ENCODE peak calls at places on chromosomes 13 and 19, in five cellular contexts. T is AG10803, Q is stomach, U is uterus, F is transverse colon. V is an unnamed sample.

GRCh38 chr13:76609643-76610042 is 276.6 kb downstream of the KCTD12 start:
- DNase-seq in T (no peak), F (no peak), Q (no peak), U (no peak), V (no peak)

GRCh38 chr19:571127-571974 is 1.0 kb upstream of the BSG start:
- DNase-seq in U (peak; percentile 37), F (peak; percentile 68), T (no peak), Q (peak; percentile 43), V (no peak)

GRCh38 chr19:43675269-43675879 is 5.4 kb upstream of the PLAUR start:
- DNase-seq in T (peak; percentile 30), U (no peak), Q (peak; percentile 84), F (peak; percentile 90), V (no peak)

GRCh38 chr13:21749410-21749809 is 78.5 kb downstream of the FGF9 start:
- DNase-seq in T (peak; percentile 1), U (no peak), Q (no peak), F (no peak), V (peak; percentile 45)

GRCh38 chr19:12695090-12695489 is 1.3 kb downstream of the FBXW9 start:
- DNase-seq in T (no peak), Q (no peak), U (no peak), F (no peak), V (no peak)

GRCh38 chr13:113837554-113838355 is 26.1 kb downstream of the GAS6 start:
- DNase-seq in F (peak; percentile 84), U (peak; percentile 98), T (peak; percentile 99), Q (peak; percentile 89), V (peak; percentile 89)

GRCh38 chr19:57103573-57104277 is 16.1 kb upstream of the USP29 start:
- DNase-seq in T (peak; percentile 66), U (peak; percentile 59), F (peak; percentile 29), Q (peak; percentile 41), V (peak; percentile 1)

GRCh38 chr13:20940083-20940482 is 37.5 kb upstream of the XPO4 start:
- DNase-seq in F (no peak), T (peak; percentile 66), Q (no peak), U (no peak), V (peak; percentile 66)

GRCh38 chr13:36475468-36475867 is 43.2 kb downstream of the CCNA1 start:
- DNase-seq in Q (no peak), T (no peak), U (no peak), F (no peak), V (no peak)

GRCh38 chr13:105050696-105051095 is 1484.8 kb downstream of the EFNB2 start:
- DNase-seq in U (no peak), Q (no peak), F (no peak), T (no peak), V (no peak)

GRCh38 chr19:9869008-9869617 is 34.0 kb downstream of the PIN1 start:
- DNase-seq in U (no peak), T (peak; percentile 4), Q (no peak), F (no peak), V (no peak)

GRCh38 chr13:49022472-49023144 is 46.9 kb downstream of the FNDC3A start:
- DNase-seq in T (peak; percentile 28), Q (no peak), U (no peak), F (no peak), V (peak; percentile 13)

GRCh38 chr13:61414136-61414535 is 1.5 kb downstream of the PCDH20 start:
- DNase-seq in T (no peak), F (no peak), Q (no peak), U (no peak), V (no peak)

GRCh38 chr19:30253581-30253996 is 118.6 kb upstream of the ZNF536 start:
- DNase-seq in Q (no peak), T (peak; percentile 73), F (no peak), U (no peak), V (peak; percentile 19)

GRCh38 chr13:50941146-50941545 is 31.6 kb downstream of the RNASEH2B start:
- DNase-seq in U (no peak), Q (no peak), F (no peak), T (no peak), V (no peak)

GRCh38 chr13:76799696-76800095 is 86.5 kb downstream of the KCTD12 start:
- DNase-seq in Q (no peak), U (no peak), T (no peak), F (no peak), V (no peak)

GRCh38 chr19:12937243-12938053 is 961 bp upstream of the CALR start:
- DNase-seq in Q (peak; percentile 68), F (peak; percentile 48), T (peak; percentile 31), U (no peak), V (no peak)

GRCh38 chr13:24727731-24728601 is 36.0 kb upstream of the RNF17 start:
- DNase-seq in Q (peak; percentile 75), U (no peak), T (peak; percentile 87), F (peak; percentile 71), V (peak; percentile 10)

GRCh38 chr13:113975416-113975815 is 1.5 kb upstream of the C13orf46 start:
- DNase-seq in U (no peak), T (no peak), F (no peak), Q (no peak), V (no peak)

GRCh38 chr13:109989155-109989554 is 202.8 kb upstream of the IRS2 start:
- DNase-seq in U (no peak), F (no peak), Q (no peak), T (peak; percentile 38), V (no peak)

GRCh38 chr19:42412223-42412622 is 15.0 kb downstream of the LIPE start:
- DNase-seq in T (no peak), Q (no peak), F (peak; percentile 81), U (no peak), V (no peak)
- H3K4me3 ChIP-seq in T (no peak overlapping the region), Q (no peak overlapping the region), F (no peak overlapping the region), U (no peak overlapping the region), V (no peak overlapping the region)

GRCh38 chr19:4467835-4468234 is 4.3 kb upstream of the HDGFL2 start:
- DNase-seq in U (no peak), F (no peak), Q (no peak), T (no peak), V (no peak)
- TF ChIP-seq CTCF in U (no peak), F (no peak), Q (no peak), T (no peak), V (no peak)

DNA sequence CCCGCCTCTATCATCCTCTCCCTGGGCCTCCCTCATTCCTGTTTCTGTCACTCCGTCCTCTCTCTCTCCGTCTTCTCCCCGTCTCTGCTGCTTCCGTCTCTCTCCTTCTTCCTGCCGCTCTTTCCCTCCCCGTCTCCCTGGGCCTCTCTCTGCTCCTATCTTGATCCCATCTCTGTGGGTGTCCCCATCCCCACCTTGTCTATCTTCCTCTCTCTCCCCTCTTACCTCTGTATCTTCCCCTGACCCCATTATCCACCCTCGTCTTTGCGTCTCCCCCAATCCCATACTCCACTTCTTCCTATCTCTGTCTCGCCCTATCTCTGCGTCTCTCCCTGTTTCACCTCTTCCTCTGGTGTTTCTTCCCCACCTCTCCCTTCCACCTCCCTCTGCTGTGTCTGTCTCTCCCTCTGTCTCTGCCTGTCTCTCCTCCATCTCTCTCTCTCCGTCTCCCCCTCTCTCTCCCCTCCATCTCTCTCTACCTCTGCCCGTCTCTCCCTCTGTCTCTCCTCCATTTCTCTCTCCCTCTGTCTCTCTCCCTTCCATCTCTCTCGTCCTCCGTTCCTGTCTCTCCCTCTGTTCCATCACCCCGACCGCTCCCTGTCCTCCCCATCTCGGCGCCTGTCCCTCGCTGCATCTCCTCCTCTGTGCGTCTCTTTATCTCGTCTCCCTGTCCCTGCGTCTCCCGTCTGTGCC is 4.3 kb downstream of the GRIN2D start:
- DNase-seq in T (no peak), Q (no peak), U (no peak), F (no peak), V (no peak)
- H3K4me3 ChIP-seq in T (peak overlapping the region; percentile 68), Q (peak overlapping the region; percentile 40), U (peak overlapping the region; percentile 11), F (peak overlapping the region; percentile 23), V (peak overlapping the region; percentile 60)

DNA sequence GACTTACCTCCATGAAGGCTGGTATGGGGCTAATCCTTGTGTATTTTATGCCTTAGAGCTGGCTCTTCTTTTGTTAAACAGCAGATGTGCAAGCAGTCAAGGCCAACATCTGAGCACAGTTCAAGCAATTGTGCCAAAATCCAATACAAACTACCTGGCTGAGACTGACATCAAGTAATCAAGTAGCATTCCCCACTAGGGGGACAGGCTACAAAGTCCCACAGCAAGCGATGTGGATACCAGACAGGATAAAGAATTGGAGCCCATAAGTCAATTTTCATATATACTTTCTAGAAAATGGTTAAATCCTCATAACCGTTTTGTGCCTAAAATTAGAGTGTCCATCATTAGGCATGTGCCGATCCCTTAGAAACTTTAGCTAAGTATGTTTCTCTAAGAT is 675.8 kb downstream of the DIAPH3 start:
- DNase-seq in T (no peak), U (no peak), Q (no peak), F (no peak), V (no peak)
- TF ChIP-seq CTCF in T (no peak), U (no peak), Q (no peak), F (no peak), V (no peak)

GRCh38 chr13:97133955-97134354 is 88.2 kb upstream of the MBNL2 start:
- DNase-seq in Q (no peak), F (no peak), T (no peak), U (no peak), V (no peak)

GRCh38 chr13:97130201-97130600 is 91.9 kb upstream of the MBNL2 start:
- DNase-seq in U (no peak), Q (no peak), T (peak; percentile 16), F (no peak), V (no peak)

GRCh38 chr13:97134364-97135095 is 87.6 kb upstream of the MBNL2 start:
- DNase-seq in T (no peak), Q (no peak), F (no peak), U (no peak), V (no peak)

GRCh38 chr13:97133554-97133953 is 88.6 kb upstream of the MBNL2 start:
- DNase-seq in Q (no peak), T (no peak), F (no peak), U (no peak), V (no peak)

DNA sequence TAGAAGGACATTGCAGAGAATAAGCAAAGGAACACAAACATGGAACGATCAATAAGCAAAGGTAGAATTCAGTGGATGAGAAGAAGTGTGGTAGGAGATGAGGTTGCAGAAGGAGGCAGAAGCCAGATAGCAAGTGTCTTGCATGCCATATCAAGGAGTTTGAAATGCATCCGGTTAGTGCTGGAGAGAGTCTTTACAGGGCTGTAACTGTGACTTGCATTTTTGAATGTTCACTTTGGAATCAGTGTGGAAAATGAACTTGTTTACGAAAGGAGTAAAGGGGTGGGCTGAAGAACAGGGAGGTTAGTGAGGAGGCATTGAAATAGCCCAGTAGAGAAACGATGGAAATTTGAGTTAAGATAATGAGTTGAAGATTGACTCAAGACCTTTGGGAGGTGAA is 90.7 kb upstream of the MBNL2 start:
- DNase-seq in Q (no peak), T (no peak), U (no peak), F (no peak), V (no peak)
- H3K4me3 ChIP-seq in Q (no peak overlapping the region), T (no peak overlapping the region), U (no peak overlapping the region), F (no peak overlapping the region), V (no peak overlapping the region)